ENCODE peak calls at places on chromosomes 5 and 9, in five cellular contexts. D is H9, S is WERI-Rb-1, A is astrocyte of the spinal cord, L is neural progenitor cell. G is an unnamed sample.

GRCh38 chr5:30594331-30594730 is 599.2 kb upstream of the CDH6 start:
- DNase-seq in D (no peak), S (no peak), A (no peak), L (no peak), G (no peak)

GRCh38 chr9:93968451-93969327 is 13.5 kb upstream of the BARX1 start:
- DNase-seq in D (peak; percentile 44), S (no peak), A (peak; percentile 36), L (no peak), G (no peak)

GRCh38 chr5:148416921-148417320 is 33.2 kb downstream of the FBXO38 start:
- DNase-seq in D (no peak), S (no peak), A (peak; percentile 75), L (no peak), G (no peak)

GRCh38 chr5:148970228-148970627 is 92.6 kb downstream of the SH3TC2 start:
- DNase-seq in D (peak; percentile 37), S (no peak), A (peak; percentile 72), L (peak; percentile 28), G (no peak)

GRCh38 chr5:91229031-91229623 is 154.0 kb downstream of the ARRDC3 start:
- DNase-seq in D (no peak), S (no peak), A (no peak), L (no peak), G (no peak)

GRCh38 chr9:15834541-15834940 is 281.7 kb downstream of the CCDC171 start:
- DNase-seq in D (no peak), S (no peak), A (no peak), L (no peak), G (no peak)

GRCh38 chr9:3585616-3586015 is 59.8 kb upstream of the RFX3 start:
- DNase-seq in D (no peak), S (no peak), A (no peak), L (no peak), G (no peak)

GRCh38 chr5:21723500-21723899 is 1129.6 kb downstream of the CDH12 start:
- DNase-seq in D (no peak), S (no peak), A (no peak), L (no peak), G (no peak)

GRCh38 chr5:157575096-157575872 is at the start of gene ADAM19:
- DNase-seq in D (no peak), S (peak; percentile 69), A (peak; percentile 73), L (peak; percentile 85), G (peak; percentile 51)

GRCh38 chr9:5364294-5364990 is 24.8 kb upstream of the RLN1 start:
- DNase-seq in D (no peak), S (no peak), A (no peak), L (no peak), G (no peak)

GRCh38 chr9:6449645-6450044 is 36.6 kb downstream of the UHRF2 start:
- DNase-seq in D (no peak), S (no peak), A (no peak), L (no peak), G (no peak)

GRCh38 chr5:60948738-60949137 is 3.7 kb downstream of the NDUFAF2 start:
- DNase-seq in D (no peak), S (no peak), A (no peak), L (no peak), G (no peak)

GRCh38 chr9:13555516-13555915 is 276.0 kb upstream of the MPDZ start:
- DNase-seq in D (no peak), S (no peak), A (no peak), L (no peak), G (no peak)

GRCh38 chr5:14958196-14958595 is 86.6 kb upstream of the ANKH start:
- DNase-seq in D (no peak), S (no peak), A (no peak), L (no peak), G (no peak)

GRCh38 chr5:102528600-102528999 is 29.8 kb upstream of the SLCO6A1 start:
- DNase-seq in D (no peak), S (no peak), A (no peak), L (peak; percentile 32), G (no peak)

GRCh38 chr9:135565141-135565628 is 3.6 kb downstream of the PAEP start:
- DNase-seq in D (no peak), S (peak; percentile 65), A (no peak), L (no peak), G (no peak)

GRCh38 chr5:36173426-36173825 is 21.5 kb downstream of the SKP2 start:
- DNase-seq in D (no peak), S (no peak), A (no peak), L (no peak), G (no peak)

GRCh38 chr9:124259273-124260078 is 1.7 kb downstream of the NEK6 start:
- DNase-seq in D (no peak), S (no peak), A (peak; percentile 91), L (peak; percentile 59), G (no peak)

GRCh38 chr5:136064510-136064909 is 35.7 kb downstream of the TGFBI start:
- DNase-seq in D (peak; percentile 32), S (peak; percentile 58), A (no peak), L (peak; percentile 9), G (no peak)
- TF ChIP-seq CTCF in D (peak; percentile 48), S (peak; percentile 75), A (peak; percentile 27), L (peak; percentile 22), G (no peak)

GRCh38 chr5:169006206-169006605 is 294.7 kb downstream of the SLIT3 start:
- DNase-seq in D (no peak), S (no peak), A (no peak), L (peak; percentile 36), G (no peak)

GRCh38 chr5:169001392-169001791 is 299.5 kb downstream of the SLIT3 start:
- DNase-seq in D (no peak), S (no peak), A (no peak), L (no peak), G (no peak)

GRCh38 chr5:169002941-169003555 is 297.9 kb downstream of the SLIT3 start:
- DNase-seq in D (no peak), S (no peak), A (no peak), L (no peak), G (no peak)

GRCh38 chr5:169004551-169004950 is 296.4 kb downstream of the SLIT3 start:
- DNase-seq in D (no peak), S (no peak), A (no peak), L (no peak), G (no peak)

GRCh38 chr5:169003721-169004481 is 297.0 kb downstream of the SLIT3 start:
- DNase-seq in D (no peak), S (no peak), A (no peak), L (peak; percentile 56), G (no peak)
- TF ChIP-seq CTCF in D (peak; percentile 58), S (no peak), A (peak; percentile 25), L (peak; percentile 51), G (no peak)

GRCh38 chr5:146993876-146994530 is 115.4 kb upstream of the PPP2R2B start:
- DNase-seq in D (no peak), S (no peak), A (peak; percentile 60), L (no peak), G (no peak)
- TF ChIP-seq CTCF in D (no peak), S (no peak), A (no peak), L (no peak), G (no peak)

GRCh38 chr5:176133289-176133870 is 104.8 kb upstream of the SIMC1 start:
- DNase-seq in D (peak; percentile 58), S (no peak), A (no peak), L (peak; percentile 25), G (no peak)

GRCh38 chr5:176132471-176133288 is 105.5 kb upstream of the SIMC1 start:
- DNase-seq in D (no peak), S (no peak), A (no peak), L (no peak), G (no peak)

GRCh38 chr5:176131771-176132170 is 106.5 kb upstream of the SIMC1 start:
- DNase-seq in D (no peak), S (no peak), A (no peak), L (no peak), G (no peak)

GRCh38 chr5:176134529-176135223 is 103.5 kb upstream of the SIMC1 start:
- DNase-seq in D (no peak), S (no peak), A (no peak), L (no peak), G (no peak)

DNA sequence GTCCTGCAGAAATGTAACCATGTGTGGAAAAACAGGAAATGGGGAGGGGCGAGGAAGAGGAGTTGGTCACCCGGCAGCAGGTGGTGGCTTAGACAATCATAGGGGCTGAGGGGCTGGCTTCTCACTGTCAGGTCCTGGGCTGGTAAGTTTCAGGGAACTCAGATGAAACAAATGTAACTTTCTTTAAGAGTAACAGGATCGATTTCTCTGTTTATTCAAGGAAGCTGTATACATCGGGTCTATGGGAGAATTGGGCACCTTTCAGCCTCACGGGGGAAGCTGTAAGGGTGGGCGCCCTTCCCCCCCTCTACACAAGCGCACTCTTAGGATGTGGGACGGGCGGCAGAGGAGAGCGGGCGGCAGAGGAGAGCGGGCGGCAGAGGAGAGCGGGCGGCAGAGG is 104.3 kb upstream of the SIMC1 start:
- DNase-seq in D (no peak), S (no peak), A (no peak), L (no peak), G (no peak)
- TF ChIP-seq CTCF in D (no peak), S (no peak), A (no peak), L (no peak), G (no peak)

GRCh38 chr5:136031713-136032112 is 2.9 kb downstream of the TGFBI start:
- DNase-seq in D (no peak), S (no peak), A (no peak), L (no peak), G (no peak)

GRCh38 chr5:136030956-136031611 is 2.3 kb downstream of the TGFBI start:
- DNase-seq in D (no peak), S (no peak), A (no peak), L (peak; percentile 39), G (no peak)

GRCh38 chr5:136028090-136028489 is 698 bp upstream of the TGFBI start:
- DNase-seq in D (no peak), S (no peak), A (no peak), L (no peak), G (no peak)

GRCh38 chr5:136028782-136029742 is at the start of gene TGFBI:
- DNase-seq in D (peak; percentile 73), S (peak; percentile 42), A (peak; percentile 75), L (peak; percentile 88), G (no peak)

GRCh38 chr5:136030252-136030651 is 1.5 kb downstream of the TGFBI start:
- DNase-seq in D (no peak), S (no peak), A (no peak), L (no peak), G (no peak)
- TF ChIP-seq CTCF in D (no peak), S (no peak), A (no peak), L (no peak), G (no peak)

G was measured in activated B cell treated with CpG ODN at 0.5 μM for 24 hours.